ENCODE peak calls at places on chromosome 14, in four cellular contexts. One of them, this sample, is unnamed.

GRCh38 chr14:51121096-51121495 is 26.2 kb upstream of the TRIM9 start:
- DNase-seq in astrocyte of the cerebellum: no peak
- DNase-seq in GM06990: no peak
- DNase-seq in left cardiac atrium: no peak
- DNase-seq in this sample: no peak

GRCh38 chr14:100882991-100883788 is 20.3 kb downstream of the RTL1 start:
- DNase-seq in astrocyte of the cerebellum: no peak
- DNase-seq in GM06990: no peak
- DNase-seq in left cardiac atrium: peak; percentile 17
- DNase-seq in this sample: no peak

GRCh38 chr14:103081951-103082350 is 2.1 kb upstream of the LBHD2 start:
- DNase-seq in astrocyte of the cerebellum: no peak
- DNase-seq in GM06990: no peak
- DNase-seq in left cardiac atrium: no peak
- DNase-seq in this sample: no peak

GRCh38 chr14:63986789-63987533 is 134.2 kb downstream of the SYNE2 start:
- DNase-seq in astrocyte of the cerebellum: peak; percentile 27
- DNase-seq in GM06990: no peak
- DNase-seq in left cardiac atrium: no peak
- DNase-seq in this sample: no peak

GRCh38 chr14:75826599-75826998 is 155.2 kb downstream of the TGFB3 start:
- DNase-seq in astrocyte of the cerebellum: no peak
- DNase-seq in GM06990: no peak
- DNase-seq in left cardiac atrium: no peak
- DNase-seq in this sample: no peak

GRCh38 chr14:22448035-22448904 is 140.8 kb downstream of the DAD1 start:
- DNase-seq in astrocyte of the cerebellum: peak; percentile 82
- DNase-seq in GM06990: peak; percentile 50
- DNase-seq in left cardiac atrium: no peak
- DNase-seq in this sample: peak; percentile 75

GRCh38 chr14:44847910-44848309 is 113.8 kb downstream of the KLHL28 start:
- DNase-seq in astrocyte of the cerebellum: no peak
- DNase-seq in GM06990: no peak
- DNase-seq in left cardiac atrium: no peak
- DNase-seq in this sample: no peak

GRCh38 chr14:69715725-69716482 is 51.0 kb upstream of the SRSF5 start:
- DNase-seq in astrocyte of the cerebellum: peak; percentile 71
- DNase-seq in GM06990: no peak
- DNase-seq in left cardiac atrium: peak; percentile 77
- DNase-seq in this sample: no peak

GRCh38 chr14:88470542-88471440 is 84.0 kb downstream of the PTPN21 start:
- DNase-seq in astrocyte of the cerebellum: peak; percentile 62
- DNase-seq in GM06990: no peak
- DNase-seq in left cardiac atrium: no peak
- DNase-seq in this sample: no peak

GRCh38 chr14:100082723-100083122 is 17.5 kb downstream of the EVL start:
- DNase-seq in astrocyte of the cerebellum: no peak
- DNase-seq in GM06990: no peak
- DNase-seq in left cardiac atrium: no peak
- DNase-seq in this sample: no peak

GRCh38 chr14:76289276-76289675 is 86.7 kb upstream of the ESRRB start:
- DNase-seq in astrocyte of the cerebellum: no peak
- DNase-seq in GM06990: no peak
- DNase-seq in left cardiac atrium: no peak
- DNase-seq in this sample: no peak

GRCh38 chr14:69999246-69999645 is 120.0 kb downstream of the SMOC1 start:
- DNase-seq in astrocyte of the cerebellum: peak; percentile 97
- DNase-seq in GM06990: no peak
- DNase-seq in left cardiac atrium: peak; percentile 50
- DNase-seq in this sample: no peak

GRCh38 chr14:30527196-30527595 is 31.8 kb upstream of the G2E3 start:
- DNase-seq in astrocyte of the cerebellum: no peak
- DNase-seq in GM06990: no peak
- DNase-seq in left cardiac atrium: no peak
- DNase-seq in this sample: peak; percentile 39

GRCh38 chr14:88551936-88552565 is 2.8 kb downstream of the PTPN21 start:
- DNase-seq in astrocyte of the cerebellum: no peak
- DNase-seq in GM06990: no peak
- DNase-seq in left cardiac atrium: peak; percentile 32
- DNase-seq in this sample: no peak

GRCh38 chr14:103721334-103722120 is 5.9 kb downstream of the ZFYVE21 start:
- DNase-seq in astrocyte of the cerebellum: peak; percentile 82
- DNase-seq in GM06990: no peak
- DNase-seq in left cardiac atrium: no peak
- DNase-seq in this sample: no peak

GRCh38 chr14:32896979-32897723 is 41.5 kb upstream of the NPAS3 start:
- DNase-seq in astrocyte of the cerebellum: peak; percentile 18
- DNase-seq in GM06990: no peak
- DNase-seq in left cardiac atrium: no peak
- DNase-seq in this sample: no peak

GRCh38 chr14:55533960-55534359 is 46.0 kb upstream of the KTN1 start:
- DNase-seq in astrocyte of the cerebellum: no peak
- DNase-seq in GM06990: no peak
- DNase-seq in left cardiac atrium: no peak
- DNase-seq in this sample: no peak

GRCh38 chr14:75279739-75280447 is 1.3 kb downstream of the FOS start:
- DNase-seq in astrocyte of the cerebellum: no peak
- DNase-seq in GM06990: peak; percentile 20
- DNase-seq in left cardiac atrium: peak; percentile 58
- DNase-seq in this sample: no peak

This sample was measured in OCI-LY7.